ENCODE peak calls at places on chromosome 11, in four cellular contexts. E is heart right ventricle, N is cardiac fibroblast, G is H9. C is an unnamed sample.

GRCh38 chr11:1405186-1406020 is 15.7 kb downstream of the BRSK2 start:
- DNase-seq in E (no peak), N (no peak), G (no peak), C (no peak)

GRCh38 chr11:61332266-61332822 is 561 bp downstream of the DDB1 start:
- DNase-seq in E (no peak), N (peak; percentile 34), G (no peak), C (peak; percentile 38)

GRCh38 chr11:18229501-18229900 is 7.1 kb downstream of the SAA4 start:
- DNase-seq in E (no peak), N (no peak), G (no peak), C (no peak)

GRCh38 chr11:71286701-71287643 is 34.6 kb upstream of the SHANK2 start:
- DNase-seq in E (no peak), N (peak; percentile 89), G (peak; percentile 28), C (peak; percentile 97)

GRCh38 chr11:2482199-2482598 is 37.4 kb downstream of the KCNQ1 start:
- DNase-seq in E (no peak), N (no peak), G (no peak), C (no peak)

GRCh38 chr11:124839051-124839971 is 25.9 kb upstream of the ROBO3 start:
- DNase-seq in E (no peak), N (no peak), G (peak; percentile 55), C (no peak)

GRCh38 chr11:1481483-1481825 is 5.1 kb downstream of the MOB2 start:
- DNase-seq in E (no peak), N (no peak), G (no peak), C (no peak)

GRCh38 chr11:32137263-32137662 is 46.4 kb downstream of the RCN1 start:
- DNase-seq in E (no peak), N (peak; percentile 99), G (no peak), C (peak; percentile 97)

GRCh38 chr11:68370211-68371111 is 58.1 kb downstream of the LRP5 start:
- DNase-seq in E (peak; percentile 39), N (no peak), G (no peak), C (peak; percentile 15)

GRCh38 chr11:74306440-74307175 is 4.8 kb downstream of the P4HA3 start:
- DNase-seq in E (no peak), N (no peak), G (no peak), C (peak; percentile 64)

GRCh38 chr11:65013130-65013691 is 749 bp upstream of the ARL2 start:
- DNase-seq in E (peak; percentile 92), N (peak; percentile 90), G (no peak), C (peak; percentile 86)

GRCh38 chr11:19931768-19932369 is 219.2 kb downstream of the NAV2 start:
- DNase-seq in E (no peak), N (no peak), G (no peak), C (peak; percentile 76)

GRCh38 chr11:65501530-65502273 is 2.9 kb downstream of the MALAT1 start:
- DNase-seq in E (no peak), N (peak; percentile 69), G (no peak), C (peak; percentile 76)

GRCh38 chr11:1126935-1127663 is 30.7 kb upstream of the MUC5AC start:
- DNase-seq in E (no peak), N (no peak), G (peak; percentile 22), C (no peak)

GRCh38 chr11:111795333-111795985 is 29.3 kb upstream of the PPP2R1B start:
- DNase-seq in E (no peak), N (peak; percentile 64), G (no peak), C (peak; percentile 37)

GRCh38 chr11:63917685-63918523 is 940 bp upstream of the RCOR2 start:
- DNase-seq in E (peak; percentile 81), N (peak; percentile 24), G (peak; percentile 93), C (peak; percentile 51)

GRCh38 chr11:8282621-8283509 is 19.2 kb upstream of the LMO1 start:
- DNase-seq in E (no peak), N (no peak), G (peak; percentile 59), C (no peak)

GRCh38 chr11:2649400-2649799 is 50.4 kb downstream of the KCNQ1OT1 start:
- DNase-seq in E (no peak), N (no peak), G (no peak), C (no peak)

GRCh38 chr11:235998-236773 is at the start of gene SIRT3:
- DNase-seq in E (peak; percentile 79), N (peak; percentile 82), G (peak; percentile 87), C (peak; percentile 67)

GRCh38 chr11:10091314-10092045 is 202.5 kb downstream of the SBF2 start:
- DNase-seq in E (no peak), N (no peak), G (no peak), C (peak; percentile 61)

GRCh38 chr11:10868375-10868774 is 10.5 kb upstream of the ZBED5 start:
- DNase-seq in E (no peak), N (no peak), G (no peak), C (no peak)

GRCh38 chr11:120576606-120577005 is 65.1 kb downstream of the GRIK4 start:
- DNase-seq in E (no peak), N (no peak), G (no peak), C (no peak)

GRCh38 chr11:120573756-120574354 is 62.3 kb downstream of the GRIK4 start:
- DNase-seq in E (no peak), N (no peak), G (no peak), C (no peak)

GRCh38 chr11:120575461-120575860 is 63.9 kb downstream of the GRIK4 start:
- DNase-seq in E (no peak), N (no peak), G (no peak), C (no peak)

GRCh38 chr11:120577041-120577440 is 65.5 kb downstream of the GRIK4 start:
- DNase-seq in E (no peak), N (no peak), G (no peak), C (no peak)

DNA sequence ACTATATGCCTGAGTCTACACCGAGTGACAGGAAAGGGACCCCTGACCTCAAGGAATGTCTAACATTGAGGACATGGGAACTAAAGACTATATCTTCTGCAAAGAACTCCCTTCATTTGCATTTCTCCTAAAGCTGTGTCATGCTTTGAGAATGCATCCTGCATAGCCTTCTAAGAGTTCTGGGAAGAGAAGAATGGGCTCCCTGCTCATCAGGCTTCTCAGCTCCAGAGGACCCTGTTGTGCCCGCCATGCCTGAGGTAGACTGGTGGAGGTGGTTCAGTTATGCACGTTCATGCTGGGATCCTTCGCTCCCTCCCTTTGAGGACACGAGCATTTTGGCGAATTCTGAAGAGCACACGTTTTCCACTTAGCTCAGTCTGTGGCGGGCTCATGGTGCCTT is 63.3 kb downstream of the GRIK4 start:
- DNase-seq in E (no peak), N (no peak), G (no peak), C (no peak)
- TF ChIP-seq CTCF in E (no peak), N (no peak), G (no peak), C (no peak)

GRCh38 chr11:83881428-83881827 is 595.3 kb upstream of the CCDC90B start:
- DNase-seq in E (no peak), N (no peak), G (no peak), C (no peak)
- TF ChIP-seq CTCF in E (no peak), N (no peak), G (no peak), C (no peak)

GRCh38 chr11:102453921-102454320 is 1.4 kb upstream of the TMEM123 start:
- DNase-seq in E (no peak), N (no peak), G (no peak), C (no peak)

GRCh38 chr11:102451693-102452460 is 688 bp downstream of the TMEM123 start:
- DNase-seq in E (peak; percentile 58), N (peak; percentile 55), G (peak; percentile 56), C (peak; percentile 42)

GRCh38 chr11:102453286-102453797 is 777 bp upstream of the TMEM123 start:
- DNase-seq in E (no peak), N (no peak), G (peak; percentile 38), C (no peak)

GRCh38 chr11:102451041-102451692 is 1.4 kb downstream of the TMEM123 start:
- DNase-seq in E (no peak), N (no peak), G (no peak), C (peak; percentile 17)

DNA sequence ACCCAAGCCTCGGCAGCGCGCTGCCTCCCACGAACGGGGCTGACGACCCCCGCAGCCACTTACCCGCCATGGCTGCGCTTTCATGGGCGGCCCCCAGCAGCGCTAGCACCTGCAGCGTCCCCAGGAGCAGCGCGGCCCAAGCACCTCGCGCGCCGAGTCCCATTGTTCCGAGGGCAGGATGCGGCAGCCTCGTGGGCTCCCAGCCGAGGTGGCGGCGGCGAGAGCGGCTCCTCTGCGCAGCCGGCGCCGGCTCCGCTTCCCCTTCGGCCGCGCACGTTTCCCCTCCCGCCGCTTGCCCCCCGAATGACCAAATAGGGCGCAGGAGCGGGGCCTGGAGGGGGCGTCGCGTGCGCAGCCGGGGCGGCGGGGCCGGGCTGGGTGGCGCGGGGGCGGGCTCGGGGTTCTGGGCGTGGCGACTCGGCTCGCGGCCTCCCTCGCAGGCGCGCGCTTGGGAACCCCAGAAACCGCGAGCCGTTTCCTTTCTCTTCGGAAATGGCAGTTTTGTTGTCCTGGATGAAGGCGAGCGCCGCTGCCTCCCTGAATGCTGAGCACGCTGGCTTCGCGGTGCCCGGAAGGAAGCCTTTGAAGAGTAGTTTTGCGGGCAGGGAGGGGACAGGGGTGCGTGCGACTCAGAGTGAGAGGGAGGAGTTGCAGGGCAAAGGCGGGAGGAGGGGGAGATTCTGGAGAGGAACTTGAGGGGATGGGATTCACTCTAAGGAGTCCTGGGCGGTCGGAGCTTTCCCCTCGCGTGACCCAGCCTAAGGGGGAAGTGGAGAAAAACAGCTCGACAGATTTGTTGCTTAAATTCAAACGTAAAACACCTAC is at the start of gene TMEM123:
- DNase-seq in E (peak; percentile 80), N (peak; percentile 52), G (peak; percentile 78), C (peak; percentile 46)
- TF ChIP-seq CTCF in E (peak; percentile 16), N (no peak), G (no peak), C (no peak)

DNA sequence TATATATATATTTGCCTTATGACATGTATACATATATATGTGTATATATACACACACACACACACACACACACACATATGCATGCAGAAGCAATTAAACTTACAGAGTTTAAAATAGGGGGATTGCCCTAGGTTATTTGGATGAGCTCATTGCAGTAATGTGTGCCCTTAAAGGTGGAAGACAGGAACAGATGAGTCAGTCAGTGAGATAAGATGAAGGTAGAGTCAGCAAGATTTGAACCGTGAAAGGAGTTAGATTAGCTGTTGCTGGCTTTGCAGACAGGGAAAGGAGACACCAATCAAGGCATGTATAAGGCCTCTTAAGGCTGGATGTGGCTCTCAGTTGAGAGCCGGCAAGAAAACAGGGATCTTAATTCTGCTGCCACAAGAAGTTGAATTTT is 902.4 kb upstream of the RAG2 start:
- DNase-seq in E (no peak), N (no peak), G (no peak), C (no peak)
- TF ChIP-seq CTCF in E (no peak), N (no peak), G (no peak), C (no peak)

C was measured in fibroblast of the aortic adventitia.